ENCODE peak calls at places on chromosomes 16 and 17, in six cellular contexts. One of them, this sample, is unnamed.

GRCh38 chr17:71936977-71937376 is 183.8 kb upstream of the SOX9 start:
- DNase-seq in lung: no peak
- DNase-seq in transverse colon: no peak
- DNase-seq in thoracic aorta: no peak
- DNase-seq in lower lobe of right lung: no peak
- DNase-seq in BJ: no peak
- DNase-seq in this sample: no peak

GRCh38 chr17:58335061-58335731 is 6.6 kb upstream of the TSPOAP1 start:
- DNase-seq in lung: no peak
- DNase-seq in transverse colon: no peak
- DNase-seq in thoracic aorta: no peak
- DNase-seq in lower lobe of right lung: peak; percentile 60
- DNase-seq in BJ: no peak
- DNase-seq in this sample: no peak

GRCh38 chr16:23843143-23843542 is 7.4 kb downstream of the PRKCB start:
- DNase-seq in lung: no peak
- DNase-seq in transverse colon: no peak
- DNase-seq in thoracic aorta: no peak
- DNase-seq in lower lobe of right lung: no peak
- DNase-seq in BJ: no peak
- DNase-seq in this sample: no peak

GRCh38 chr17:13352747-13353415 is 248.8 kb downstream of the HS3ST3A1 start:
- DNase-seq in lung: no peak
- DNase-seq in transverse colon: no peak
- DNase-seq in thoracic aorta: no peak
- DNase-seq in lower lobe of right lung: no peak
- DNase-seq in BJ: no peak
- DNase-seq in this sample: no peak

GRCh38 chr17:5115673-5116651 is at the start of gene USP6:
- DNase-seq in lung: no peak
- DNase-seq in transverse colon: no peak
- DNase-seq in thoracic aorta: no peak
- DNase-seq in lower lobe of right lung: no peak
- DNase-seq in BJ: no peak
- DNase-seq in this sample: no peak

GRCh38 chr17:17236295-17237025 is 508 bp downstream of the FLCN start:
- DNase-seq in lung: no peak
- DNase-seq in transverse colon: peak; percentile 34
- DNase-seq in thoracic aorta: no peak
- DNase-seq in lower lobe of right lung: no peak
- DNase-seq in BJ: no peak
- DNase-seq in this sample: peak; percentile 87

GRCh38 chr16:73054732-73055481 is 7.0 kb upstream of the ZFHX3 start:
- DNase-seq in lung: no peak
- DNase-seq in transverse colon: no peak
- DNase-seq in thoracic aorta: no peak
- DNase-seq in lower lobe of right lung: no peak
- DNase-seq in BJ: no peak
- DNase-seq in this sample: no peak

GRCh38 chr17:83189673-83190385 is 110.4 kb downstream of the METRNL start:
- DNase-seq in lung: peak; percentile 76
- DNase-seq in transverse colon: no peak
- DNase-seq in thoracic aorta: no peak
- DNase-seq in lower lobe of right lung: peak; percentile 83
- DNase-seq in BJ: peak; percentile 74
- DNase-seq in this sample: no peak

GRCh38 chr17:57260325-57261083 is 4.2 kb downstream of the MSI2 start:
- DNase-seq in lung: no peak
- DNase-seq in transverse colon: no peak
- DNase-seq in thoracic aorta: no peak
- DNase-seq in lower lobe of right lung: no peak
- DNase-seq in BJ: no peak
- DNase-seq in this sample: no peak

GRCh38 chr16:450385-450784 is 24.9 kb downstream of the RAB11FIP3 start:
- DNase-seq in lung: no peak
- DNase-seq in transverse colon: no peak
- DNase-seq in thoracic aorta: no peak
- DNase-seq in lower lobe of right lung: no peak
- DNase-seq in BJ: no peak
- DNase-seq in this sample: no peak

GRCh38 chr17:79044462-79044861 is 20.5 kb downstream of the C1QTNF1 start:
- DNase-seq in lung: no peak
- DNase-seq in transverse colon: no peak
- DNase-seq in thoracic aorta: no peak
- DNase-seq in lower lobe of right lung: no peak
- DNase-seq in BJ: no peak
- DNase-seq in this sample: no peak

GRCh38 chr16:30740364-30741251 is 7.6 kb upstream of the PHKG2 start:
- DNase-seq in lung: peak; percentile 93
- DNase-seq in transverse colon: peak; percentile 92
- DNase-seq in thoracic aorta: peak; percentile 55
- DNase-seq in lower lobe of right lung: peak; percentile 91
- DNase-seq in BJ: peak; percentile 22
- DNase-seq in this sample: peak; percentile 95

GRCh38 chr16:19980866-19981265 is 92.8 kb downstream of the GPR139 start:
- DNase-seq in lung: no peak
- DNase-seq in transverse colon: no peak
- DNase-seq in thoracic aorta: no peak
- DNase-seq in lower lobe of right lung: no peak
- DNase-seq in BJ: no peak
- DNase-seq in this sample: peak; percentile 13

GRCh38 chr16:58264961-58265479 is 29.8 kb downstream of the PRSS54 start:
- DNase-seq in lung: no peak
- DNase-seq in transverse colon: peak; percentile 44
- DNase-seq in thoracic aorta: no peak
- DNase-seq in lower lobe of right lung: no peak
- DNase-seq in BJ: peak; percentile 54
- DNase-seq in this sample: peak; percentile 44

GRCh38 chr16:29821663-29822115 is 1.4 kb downstream of the MVP start:
- DNase-seq in lung: peak; percentile 74
- DNase-seq in transverse colon: peak; percentile 73
- DNase-seq in thoracic aorta: no peak
- DNase-seq in lower lobe of right lung: peak; percentile 62
- DNase-seq in BJ: peak; percentile 44
- DNase-seq in this sample: no peak

GRCh38 chr17:75909812-75910274 is 5.2 kb upstream of the MRPL38 start:
- DNase-seq in lung: no peak
- DNase-seq in transverse colon: no peak
- DNase-seq in thoracic aorta: no peak
- DNase-seq in lower lobe of right lung: no peak
- DNase-seq in BJ: no peak
- DNase-seq in this sample: no peak

GRCh38 chr17:48054238-48055185 is 6.4 kb downstream of the NFE2L1 start:
- DNase-seq in lung: peak; percentile 67
- DNase-seq in transverse colon: peak; percentile 35
- DNase-seq in thoracic aorta: no peak
- DNase-seq in lower lobe of right lung: peak; percentile 76
- DNase-seq in BJ: peak; percentile 57
- DNase-seq in this sample: no peak

GRCh38 chr17:17732892-17733670 is 51.8 kb downstream of the RAI1 start:
- DNase-seq in lung: no peak
- DNase-seq in transverse colon: no peak
- DNase-seq in thoracic aorta: no peak
- DNase-seq in lower lobe of right lung: no peak
- DNase-seq in BJ: no peak
- DNase-seq in this sample: no peak

DNA sequence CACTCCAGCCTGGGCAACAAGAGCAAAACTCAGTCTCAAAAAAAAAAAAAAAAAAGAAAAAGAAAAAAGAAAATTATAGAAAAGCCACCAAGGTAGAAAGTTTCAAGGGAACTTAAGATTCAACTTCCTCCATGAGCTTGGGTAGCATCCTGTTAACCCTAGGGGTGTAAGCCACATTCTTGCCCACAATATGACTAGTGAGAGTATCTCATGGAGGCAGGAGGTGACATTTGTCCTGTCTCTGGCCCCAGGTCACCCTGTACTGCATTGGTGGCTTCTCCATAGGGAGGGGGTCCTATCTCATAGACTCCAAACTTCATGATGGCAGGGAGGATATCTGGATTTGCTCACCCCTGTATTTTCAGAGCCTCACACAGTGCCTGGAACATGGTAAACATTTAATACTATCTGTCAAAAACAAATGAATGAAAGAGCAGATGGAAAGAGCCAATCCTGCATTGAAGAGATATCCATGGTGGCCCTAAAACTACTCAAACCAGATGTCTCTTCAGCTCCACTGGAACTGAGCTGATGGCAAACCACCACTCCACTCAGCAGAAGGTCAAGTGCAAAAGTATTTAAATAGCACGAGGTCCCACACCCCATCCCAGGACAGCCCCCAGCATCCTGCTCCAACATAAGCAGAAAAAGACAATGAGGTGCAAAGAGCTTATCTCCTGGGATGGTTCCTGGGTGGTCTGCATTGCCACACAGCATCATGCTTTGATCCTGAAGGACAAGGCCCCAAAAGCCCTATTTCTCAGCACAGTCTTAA is 50.3 kb downstream of the EMP2 start:
- DNase-seq in lung: no peak
- DNase-seq in transverse colon: no peak
- DNase-seq in thoracic aorta: no peak
- DNase-seq in lower lobe of right lung: no peak
- DNase-seq in BJ: no peak
- DNase-seq in this sample: no peak
- H3K36me3 ChIP-seq in lung: peaks cover 24% of the 10 kb centered on the region
- H3K36me3 ChIP-seq in transverse colon: no peaks in the 10 kb centered on the region
- H3K36me3 ChIP-seq in thoracic aorta: peaks cover 48% of the 10 kb centered on the region
- H3K36me3 ChIP-seq in lower lobe of right lung: peaks cover 97% of the 10 kb centered on the region
- H3K36me3 ChIP-seq in BJ: peaks cover 4% of the 10 kb centered on the region
- H3K36me3 ChIP-seq in this sample: peaks cover 2% of the 10 kb centered on the region

GRCh38 chr16:4334724-4335495 is 16.2 kb downstream of the PAM16 start:
- DNase-seq in lung: no peak
- DNase-seq in transverse colon: no peak
- DNase-seq in thoracic aorta: no peak
- DNase-seq in lower lobe of right lung: no peak
- DNase-seq in BJ: no peak
- DNase-seq in this sample: no peak

GRCh38 chr16:4330277-4330882 is 14.5 kb downstream of the GLIS2 start:
- DNase-seq in lung: peak; percentile 81
- DNase-seq in transverse colon: peak; percentile 83
- DNase-seq in thoracic aorta: no peak
- DNase-seq in lower lobe of right lung: peak; percentile 88
- DNase-seq in BJ: no peak
- DNase-seq in this sample: peak; percentile 61

GRCh38 chr16:4332083-4332482 is 16.2 kb downstream of the GLIS2 start:
- DNase-seq in lung: no peak
- DNase-seq in transverse colon: no peak
- DNase-seq in thoracic aorta: no peak
- DNase-seq in lower lobe of right lung: no peak
- DNase-seq in BJ: no peak
- DNase-seq in this sample: no peak

GRCh38 chr16:4333308-4333638 is 17.4 kb downstream of the GLIS2 start:
- DNase-seq in lung: no peak
- DNase-seq in transverse colon: no peak
- DNase-seq in thoracic aorta: no peak
- DNase-seq in lower lobe of right lung: no peak
- DNase-seq in BJ: no peak
- DNase-seq in this sample: no peak

GRCh38 chr16:4332623-4333307 is 16.9 kb downstream of the GLIS2 start:
- DNase-seq in lung: no peak
- DNase-seq in transverse colon: no peak
- DNase-seq in thoracic aorta: no peak
- DNase-seq in lower lobe of right lung: no peak
- DNase-seq in BJ: no peak
- DNase-seq in this sample: no peak
- H3K36me3 ChIP-seq in lung: peaks cover 27% of the 10 kb centered on the region
- H3K36me3 ChIP-seq in transverse colon: no peaks in the 10 kb centered on the region
- H3K36me3 ChIP-seq in thoracic aorta: peaks cover 37% of the 10 kb centered on the region
- H3K36me3 ChIP-seq in lower lobe of right lung: peaks cover 52% of the 10 kb centered on the region
- H3K36me3 ChIP-seq in BJ: peaks cover 31% of the 10 kb centered on the region
- H3K36me3 ChIP-seq in this sample: no peaks in the 10 kb centered on the region

DNA sequence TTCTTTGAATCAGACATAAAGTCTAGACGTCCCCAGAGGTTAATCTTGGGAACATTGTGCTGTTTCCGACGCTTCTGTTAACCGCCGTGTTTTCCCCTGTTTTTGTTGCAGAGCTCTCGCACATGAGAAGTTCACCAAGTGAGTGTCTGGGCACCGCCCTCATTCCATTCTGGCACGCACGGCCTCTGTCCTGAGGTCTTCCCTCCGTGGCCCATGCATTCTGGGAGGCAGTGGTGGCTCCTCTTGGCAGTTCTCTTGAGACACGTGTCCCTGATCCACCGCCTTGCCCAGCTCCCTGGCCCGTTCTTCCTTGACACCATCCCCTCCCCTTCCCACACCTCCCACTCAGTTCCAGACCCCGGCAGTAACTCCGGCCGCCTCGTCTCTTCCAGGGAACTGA is 86.0 kb upstream of the PLCG2 start:
- DNase-seq in lung: no peak
- DNase-seq in transverse colon: no peak
- DNase-seq in thoracic aorta: no peak
- DNase-seq in lower lobe of right lung: no peak
- DNase-seq in BJ: peak; percentile 59
- DNase-seq in this sample: no peak
- H3K36me3 ChIP-seq in lung: peaks cover 40% of the 10 kb centered on the region
- H3K36me3 ChIP-seq in transverse colon: peaks cover 7% of the 10 kb centered on the region
- H3K36me3 ChIP-seq in thoracic aorta: peaks cover 13% of the 10 kb centered on the region
- H3K36me3 ChIP-seq in lower lobe of right lung: peaks cover 67% of the 10 kb centered on the region
- H3K36me3 ChIP-seq in BJ: peaks cover 2% of the 10 kb centered on the region
- H3K36me3 ChIP-seq in this sample: peaks cover 11% of the 10 kb centered on the region

GRCh38 chr16:11737678-11738077 is 5.0 kb downstream of the TXNDC11 start:
- DNase-seq in lung: no peak
- DNase-seq in transverse colon: no peak
- DNase-seq in thoracic aorta: no peak
- DNase-seq in lower lobe of right lung: no peak
- DNase-seq in BJ: no peak
- DNase-seq in this sample: no peak

GRCh38 chr16:11734025-11734652 is 8.5 kb downstream of the TXNDC11 start:
- DNase-seq in lung: no peak
- DNase-seq in transverse colon: peak; percentile 4
- DNase-seq in thoracic aorta: no peak
- DNase-seq in lower lobe of right lung: no peak
- DNase-seq in BJ: no peak
- DNase-seq in this sample: no peak

GRCh38 chr16:11736903-11737302 is 5.8 kb downstream of the TXNDC11 start:
- DNase-seq in lung: no peak
- DNase-seq in transverse colon: peak; percentile 4
- DNase-seq in thoracic aorta: no peak
- DNase-seq in lower lobe of right lung: no peak
- DNase-seq in BJ: no peak
- DNase-seq in this sample: no peak

GRCh38 chr16:11734653-11735043 is 8.0 kb downstream of the TXNDC11 start:
- DNase-seq in lung: no peak
- DNase-seq in transverse colon: no peak
- DNase-seq in thoracic aorta: no peak
- DNase-seq in lower lobe of right lung: no peak
- DNase-seq in BJ: no peak
- DNase-seq in this sample: no peak

GRCh38 chr16:11735801-11736200 is 6.9 kb downstream of the TXNDC11 start:
- DNase-seq in lung: no peak
- DNase-seq in transverse colon: no peak
- DNase-seq in thoracic aorta: no peak
- DNase-seq in lower lobe of right lung: no peak
- DNase-seq in BJ: no peak
- DNase-seq in this sample: no peak
- H3K36me3 ChIP-seq in lung: peaks cover 24% of the 10 kb centered on the region
- H3K36me3 ChIP-seq in transverse colon: peaks cover 36% of the 10 kb centered on the region
- H3K36me3 ChIP-seq in thoracic aorta: peaks cover 13% of the 10 kb centered on the region
- H3K36me3 ChIP-seq in lower lobe of right lung: peaks cover 81% of the 10 kb centered on the region
- H3K36me3 ChIP-seq in BJ: peaks cover 7% of the 10 kb centered on the region
- H3K36me3 ChIP-seq in this sample: peaks cover 28% of the 10 kb centered on the region

This sample was measured in small intestine.